ENCODE peak calls at places on chromosomes 16 and 17, in five cellular contexts. One of them, this sample, is unnamed.

GRCh38 chr16:64150193-64150592 is 971.7 kb downstream of the CDH11 start:
- DNase-seq in pancreas: no peak
- DNase-seq in thoracic aorta: no peak
- DNase-seq in iris pigment epithelial cell: peak; percentile 34
- DNase-seq in KG1: no peak
- DNase-seq in this sample: no peak

GRCh38 chr17:66310528-66311148 is 8.2 kb downstream of the PRKCA start:
- DNase-seq in pancreas: no peak
- DNase-seq in thoracic aorta: no peak
- DNase-seq in iris pigment epithelial cell: no peak
- DNase-seq in KG1: no peak
- DNase-seq in this sample: no peak

GRCh38 chr17:34241062-34241461 is 14.0 kb upstream of the CCL2 start:
- DNase-seq in pancreas: peak; percentile 50
- DNase-seq in thoracic aorta: no peak
- DNase-seq in iris pigment epithelial cell: no peak
- DNase-seq in KG1: no peak
- DNase-seq in this sample: no peak

GRCh38 chr17:8726951-8727555 is 17.6 kb downstream of the CCDC42 start:
- DNase-seq in pancreas: no peak
- DNase-seq in thoracic aorta: no peak
- DNase-seq in iris pigment epithelial cell: peak; percentile 82
- DNase-seq in KG1: no peak
- DNase-seq in this sample: no peak

GRCh38 chr17:50640701-50641338 is 6.1 kb downstream of the ABCC3 start:
- DNase-seq in pancreas: peak; percentile 58
- DNase-seq in thoracic aorta: no peak
- DNase-seq in iris pigment epithelial cell: no peak
- DNase-seq in KG1: no peak
- DNase-seq in this sample: no peak

GRCh38 chr17:51548125-51548524 is 287.8 kb downstream of the UTP18 start:
- DNase-seq in pancreas: no peak
- DNase-seq in thoracic aorta: no peak
- DNase-seq in iris pigment epithelial cell: no peak
- DNase-seq in KG1: no peak
- DNase-seq in this sample: no peak

GRCh38 chr16:188674-189073 is 8.4 kb downstream of the HBQ1 start:
- DNase-seq in pancreas: no peak
- DNase-seq in thoracic aorta: no peak
- DNase-seq in iris pigment epithelial cell: no peak
- DNase-seq in KG1: no peak
- DNase-seq in this sample: no peak

GRCh38 chr17:62601438-62601837 is 26.0 kb upstream of the MRC2 start:
- DNase-seq in pancreas: no peak
- DNase-seq in thoracic aorta: no peak
- DNase-seq in iris pigment epithelial cell: no peak
- DNase-seq in KG1: no peak
- DNase-seq in this sample: no peak

GRCh38 chr17:28918295-28918694 is 15.4 kb upstream of the DHRS13 start:
- DNase-seq in pancreas: no peak
- DNase-seq in thoracic aorta: no peak
- DNase-seq in iris pigment epithelial cell: no peak
- DNase-seq in KG1: no peak
- DNase-seq in this sample: no peak

GRCh38 chr16:31228206-31228605 is 11.3 kb upstream of the PYDC1 start:
- DNase-seq in pancreas: no peak
- DNase-seq in thoracic aorta: no peak
- DNase-seq in iris pigment epithelial cell: no peak
- DNase-seq in KG1: no peak
- DNase-seq in this sample: no peak

GRCh38 chr16:20410153-20410723 is 904 bp downstream of the ACSM5 start:
- DNase-seq in pancreas: no peak
- DNase-seq in thoracic aorta: no peak
- DNase-seq in iris pigment epithelial cell: no peak
- DNase-seq in KG1: no peak
- DNase-seq in this sample: no peak

GRCh38 chr17:16363749-16364536 is 10.7 kb upstream of the CENPV start:
- DNase-seq in pancreas: no peak
- DNase-seq in thoracic aorta: peak; percentile 57
- DNase-seq in iris pigment epithelial cell: peak; percentile 70
- DNase-seq in KG1: peak; percentile 8
- DNase-seq in this sample: no peak

GRCh38 chr17:44623070-44623725 is 33.1 kb upstream of the MEIOC start:
- DNase-seq in pancreas: no peak
- DNase-seq in thoracic aorta: no peak
- DNase-seq in iris pigment epithelial cell: no peak
- DNase-seq in KG1: no peak
- DNase-seq in this sample: no peak

GRCh38 chr16:24255446-24256352 is at the start of gene CACNG3:
- DNase-seq in pancreas: peak; percentile 68
- DNase-seq in thoracic aorta: no peak
- DNase-seq in iris pigment epithelial cell: peak; percentile 26
- DNase-seq in KG1: peak; percentile 36
- DNase-seq in this sample: no peak

GRCh38 chr16:59168715-59169114 is 434.6 kb upstream of the GOT2 start:
- DNase-seq in pancreas: no peak
- DNase-seq in thoracic aorta: no peak
- DNase-seq in iris pigment epithelial cell: no peak
- DNase-seq in KG1: no peak
- DNase-seq in this sample: no peak

GRCh38 chr17:51118330-51119195 is 2.1 kb downstream of the SPAG9 start:
- DNase-seq in pancreas: peak; percentile 88
- DNase-seq in thoracic aorta: no peak
- DNase-seq in iris pigment epithelial cell: no peak
- DNase-seq in KG1: no peak
- DNase-seq in this sample: no peak

GRCh38 chr17:55432358-55433028 is 10.9 kb upstream of the MMD start:
- DNase-seq in pancreas: no peak
- DNase-seq in thoracic aorta: no peak
- DNase-seq in iris pigment epithelial cell: peak; percentile 61
- DNase-seq in KG1: no peak
- DNase-seq in this sample: no peak

GRCh38 chr17:58666858-58667267 is 25.0 kb downstream of the TEX14 start:
- DNase-seq in pancreas: no peak
- DNase-seq in thoracic aorta: peak; percentile 16
- DNase-seq in iris pigment epithelial cell: peak; percentile 43
- DNase-seq in KG1: no peak
- DNase-seq in this sample: no peak

GRCh38 chr16:89061590-89062380 is 31.9 kb upstream of the ACSF3 start:
- DNase-seq in pancreas: no peak
- DNase-seq in thoracic aorta: no peak
- DNase-seq in iris pigment epithelial cell: no peak
- DNase-seq in KG1: no peak
- DNase-seq in this sample: no peak

GRCh38 chr17:83183951-83184506 is 104.6 kb downstream of the METRNL start:
- DNase-seq in pancreas: peak; percentile 25
- DNase-seq in thoracic aorta: no peak
- DNase-seq in iris pigment epithelial cell: no peak
- DNase-seq in KG1: no peak
- DNase-seq in this sample: no peak

GRCh38 chr17:46995841-46996571 is 17.0 kb upstream of the RPRML start:
- DNase-seq in pancreas: no peak
- DNase-seq in thoracic aorta: no peak
- DNase-seq in iris pigment epithelial cell: peak; percentile 25
- DNase-seq in KG1: no peak
- DNase-seq in this sample: no peak

GRCh38 chr16:17544785-17545184 is 74.0 kb upstream of the XYLT1 start:
- DNase-seq in pancreas: no peak
- DNase-seq in thoracic aorta: no peak
- DNase-seq in iris pigment epithelial cell: no peak
- DNase-seq in KG1: no peak
- DNase-seq in this sample: no peak

GRCh38 chr17:73071387-73071999 is 21.0 kb downstream of the SLC39A11 start:
- DNase-seq in pancreas: no peak
- DNase-seq in thoracic aorta: no peak
- DNase-seq in iris pigment epithelial cell: no peak
- DNase-seq in KG1: no peak
- DNase-seq in this sample: no peak

GRCh38 chr16:58222532-58223316 is 24.8 kb upstream of the CSNK2A2 start:
- DNase-seq in pancreas: no peak
- DNase-seq in thoracic aorta: no peak
- DNase-seq in iris pigment epithelial cell: peak; percentile 38
- DNase-seq in KG1: no peak
- DNase-seq in this sample: no peak

GRCh38 chr17:27379863-27380533 is 76.2 kb upstream of the KSR1 start:
- DNase-seq in pancreas: peak; percentile 82
- DNase-seq in thoracic aorta: no peak
- DNase-seq in iris pigment epithelial cell: peak; percentile 45
- DNase-seq in KG1: no peak
- DNase-seq in this sample: no peak

GRCh38 chr17:59108400-59109102 is 1.9 kb upstream of the TRIM37 start:
- DNase-seq in pancreas: no peak
- DNase-seq in thoracic aorta: no peak
- DNase-seq in iris pigment epithelial cell: no peak
- DNase-seq in KG1: no peak
- DNase-seq in this sample: no peak

GRCh38 chr16:67910162-67910561 is 17.1 kb downstream of the PSKH1 start:
- DNase-seq in pancreas: no peak
- DNase-seq in thoracic aorta: no peak
- DNase-seq in iris pigment epithelial cell: peak; percentile 58
- DNase-seq in KG1: no peak
- DNase-seq in this sample: no peak

GRCh38 chr17:82019905-82020873 is 2.5 kb downstream of the CENPX start:
- DNase-seq in pancreas: no peak
- DNase-seq in thoracic aorta: no peak
- DNase-seq in iris pigment epithelial cell: peak; percentile 36
- DNase-seq in KG1: no peak
- DNase-seq in this sample: no peak

GRCh38 chr17:75366432-75366831 is 39.0 kb downstream of the GRB2 start:
- DNase-seq in pancreas: no peak
- DNase-seq in thoracic aorta: no peak
- DNase-seq in iris pigment epithelial cell: no peak
- DNase-seq in KG1: no peak
- DNase-seq in this sample: no peak

GRCh38 chr17:17300624-17301568 is 2.3 kb upstream of the NT5M start:
- DNase-seq in pancreas: peak; percentile 83
- DNase-seq in thoracic aorta: no peak
- DNase-seq in iris pigment epithelial cell: peak; percentile 44
- DNase-seq in KG1: no peak
- DNase-seq in this sample: no peak

GRCh38 chr17:11900655-11901054 is 96.6 kb downstream of the ZNF18 start:
- DNase-seq in pancreas: no peak
- DNase-seq in thoracic aorta: no peak
- DNase-seq in iris pigment epithelial cell: no peak
- DNase-seq in KG1: no peak
- DNase-seq in this sample: no peak

This sample was measured in SIG-M5.